ENCODE peak calls at places on chromosomes 16 and 17, in four cellular contexts. P is hepatocyte, K is stomach, E is keratinocyte. Z is an unnamed sample. For H3K36me3 and H3K9me3, the result is how much of the 10 kb centered on the place peaks cover.

GRCh38 chr17:34499576-34499975 is 79.8 kb upstream of the TMEM132E start:
- DNase-seq in P (peak), E (peak), K (no peak), Z (peak)

GRCh38 chr17:77441130-77441920 is 300.6 kb downstream of the SEC14L1 start:
- DNase-seq in P (no peak), K (no peak), E (no peak), Z (peak)

GRCh38 chr16:56600398-56600999 is 7.9 kb upstream of the MT2A start:
- DNase-seq in E (no peak), P (peak), K (peak), Z (peak)

GRCh38 chr16:22739077-22739476 is 74.9 kb upstream of the HS3ST2 start:
- DNase-seq in K (no peak), P (no peak), E (no peak), Z (no peak)

GRCh38 chr16:78478267-78478821 is 378.9 kb downstream of the WWOX start:
- DNase-seq in P (no peak), K (no peak), E (no peak), Z (no peak)

GRCh38 chr17:9274973-9275372 is 253.7 kb downstream of the NTN1 start:
- DNase-seq in P (no peak), E (no peak), K (no peak), Z (no peak)

GRCh38 chr16:53511403-53512280 is 8.6 kb upstream of the AKTIP start:
- DNase-seq in E (no peak), K (no peak), P (peak), Z (peak)

GRCh38 chr16:77191259-77191969 is 424 bp downstream of the MON1B start:
- DNase-seq in P (peak), E (no peak), K (no peak), Z (peak)

GRCh38 chr17:39597372-39598046 is 10.2 kb downstream of the NEUROD2 start:
- DNase-seq in K (no peak), P (no peak), E (no peak), Z (no peak)

GRCh38 chr17:78472035-78472905 is 93.8 kb downstream of the PGS1 start:
- DNase-seq in E (no peak), K (no peak), P (no peak), Z (no peak)

GRCh38 chr16:17939052-17939673 is 397.4 kb downstream of the NPIPA8 start:
- DNase-seq in K (no peak), P (no peak), E (no peak), Z (no peak)

GRCh38 chr17:35345926-35346771 is 27.3 kb downstream of the SLFN11 start:
- DNase-seq in P (peak), K (peak), E (no peak), Z (peak)

GRCh38 chr17:8801135-8801840 is 2.1 kb upstream of the MFSD6L start:
- DNase-seq in E (no peak), P (no peak), K (no peak), Z (no peak)

GRCh38 chr16:49776085-49776501 is 79.8 kb downstream of the ZNF423 start:
- DNase-seq in E (no peak), P (no peak), K (no peak), Z (no peak)

GRCh38 chr17:410674-411401 is 58.2 kb upstream of the RPH3AL start:
- DNase-seq in E (no peak), P (peak), K (no peak), Z (peak)

DNA sequence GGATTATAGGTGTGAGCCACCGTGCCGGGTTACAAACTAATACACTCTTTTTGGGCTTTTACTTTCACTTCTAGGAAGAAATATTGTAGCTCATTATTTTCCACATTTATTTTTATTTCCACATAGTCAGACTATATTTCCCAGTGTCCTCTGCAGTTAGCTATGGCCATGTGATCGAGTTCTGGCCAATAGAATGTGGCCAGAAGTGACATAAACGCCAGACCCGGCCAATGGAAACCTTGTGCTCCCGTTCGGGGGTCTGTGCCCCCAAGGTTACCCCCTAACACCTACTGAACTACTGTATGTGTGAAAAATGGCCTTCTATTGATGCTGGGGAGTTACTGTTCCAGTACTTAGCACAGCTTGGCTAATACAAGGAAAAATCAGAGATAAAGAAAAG is 13.2 kb upstream of the RPTOR start:
- DNase-seq in E (no peak), K (no peak), P (no peak), Z (no peak)
- H3K36me3 ChIP-seq in E (under half), K (under half), P (under half), Z (under half)

DNA sequence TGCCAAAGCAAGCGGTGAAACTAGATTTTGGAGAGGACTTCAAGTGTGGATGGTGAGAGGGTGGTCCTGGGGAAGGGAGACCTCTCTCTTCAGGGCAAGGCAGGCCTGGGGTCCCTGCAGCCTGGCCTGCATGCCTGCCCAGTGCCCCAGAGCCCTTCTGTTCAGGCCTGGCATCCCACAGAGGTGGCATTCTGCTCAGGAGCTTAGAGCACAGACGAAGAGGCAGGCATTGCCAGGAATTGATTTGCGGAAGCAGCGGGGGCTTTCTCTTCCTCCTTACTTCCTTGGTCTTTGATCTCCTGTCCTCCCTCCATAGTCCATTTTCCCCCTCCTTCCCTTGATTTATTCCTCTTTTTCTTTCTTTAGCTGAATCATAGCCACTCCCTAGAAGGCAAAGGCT is 15.4 kb upstream of the PIPOX start:
- DNase-seq in P (no peak), E (no peak), K (no peak), Z (no peak)
- H3K9me3 ChIP-seq in P (under half), E (under half), K (under half), Z (under half)

DNA sequence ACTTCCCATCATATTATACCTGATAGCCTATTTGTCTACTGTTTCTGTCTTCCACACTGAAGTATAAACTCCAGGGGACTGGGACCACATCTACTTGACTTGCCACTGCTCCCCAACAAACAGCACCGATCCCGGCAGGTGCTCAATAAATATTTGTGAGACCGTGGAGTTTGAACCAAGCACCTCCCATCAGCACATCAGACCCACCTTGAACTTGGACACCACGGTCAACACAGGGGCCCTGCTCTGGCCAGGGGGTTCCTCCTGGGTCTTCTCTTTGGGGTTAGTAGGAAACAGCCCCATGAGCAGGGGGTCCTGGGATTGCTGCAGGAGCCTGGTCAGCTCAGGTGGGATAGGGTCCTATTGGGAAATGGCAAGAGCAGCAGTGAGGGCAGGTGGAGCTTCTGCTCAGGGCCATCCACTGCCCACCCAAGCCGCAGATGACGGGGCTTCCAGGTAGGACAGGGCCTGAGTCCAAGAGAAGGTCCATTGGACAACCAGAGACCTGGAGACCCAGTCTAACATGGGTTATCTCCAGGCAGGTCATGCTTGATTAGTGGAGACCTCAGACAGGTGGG is 19.9 kb downstream of the ZNHIT3 start:
- DNase-seq in K (no peak), E (no peak), P (no peak), Z (no peak)
- H3K36me3 ChIP-seq in K (under half), E (half or more), P (under half), Z (under half)

GRCh38 chr17:22268214-22268911 is 576.0 kb downstream of the KCNJ18 start:
- DNase-seq in P (no peak), K (peak), E (no peak), Z (no peak)

GRCh38 chr17:22270381-22270780 is 578.1 kb downstream of the KCNJ18 start:
- DNase-seq in K (no peak), P (no peak), E (no peak), Z (no peak)

GRCh38 chr17:22268912-22269220 is 576.5 kb downstream of the KCNJ18 start:
- DNase-seq in E (no peak), K (peak), P (no peak), Z (no peak)

GRCh38 chr17:22273308-22273707 is 581.0 kb downstream of the KCNJ18 start:
- DNase-seq in E (no peak), P (no peak), K (no peak), Z (no peak)

GRCh38 chr17:22272363-22273146 is 580.2 kb downstream of the KCNJ18 start:
- DNase-seq in K (no peak), E (no peak), P (no peak), Z (no peak)
- H3K9me3 ChIP-seq in K (under half), E (under half), P (under half), Z (under half)

GRCh38 chr16:52399116-52399515 is 147.8 kb downstream of the TOX3 start:
- DNase-seq in K (no peak), E (no peak), P (no peak), Z (no peak)
- H3K36me3 ChIP-seq in K (under half), E (under half), P (under half), Z (under half)

Z was measured in small intestine.